ENCODE peak calls at places on chromosomes 2 and 18, in six cellular contexts. O is K562, G is H1, F is GM12891, W is GM12878, J is HepG2. X is an unnamed sample.

GRCh38 chr2:170022692-170023091 is 155.3 kb upstream of the MYO3B start:
- DNase-seq in O (no peak), G (no peak), F (no peak), W (no peak), J (no peak), X (no peak)

GRCh38 chr2:48699377-48699951 is 56.1 kb downstream of the LHCGR start:
- DNase-seq in O (no peak), G (no peak), F (no peak), W (no peak), J (no peak), X (no peak)

GRCh38 chr2:2852015-2852777 is 521.1 kb upstream of the MYT1L start:
- DNase-seq in O (no peak), G (no peak), F (no peak), W (no peak), J (no peak), X (no peak)

GRCh38 chr2:214543386-214543955 is 132.6 kb downstream of the VWC2L start:
- DNase-seq in O (no peak), G (no peak), F (no peak), W (no peak), J (no peak), X (no peak)

GRCh38 chr2:88897718-88898117 is 206.2 kb downstream of the RPIA start:
- DNase-seq in O (no peak), G (no peak), F (no peak), W (no peak), J (no peak), X (no peak)

GRCh38 chr2:50491541-50492114 is 540.3 kb downstream of the NRXN1 start:
- DNase-seq in O (peak), G (no peak), F (no peak), W (no peak), J (peak), X (no peak)

GRCh38 chr18:32389868-32390267 is 80.8 kb downstream of the GAREM1 start:
- DNase-seq in O (no peak), G (no peak), F (no peak), W (no peak), J (no peak), X (no peak)

GRCh38 chr2:18368008-18368407 is 192.4 kb downstream of the RDH14 start:
- DNase-seq in O (no peak), G (no peak), F (no peak), W (no peak), J (no peak), X (no peak)

GRCh38 chr18:10270160-10270571 is 184.3 kb upstream of the APCDD1 start:
- DNase-seq in O (no peak), G (no peak), F (no peak), W (no peak), J (peak), X (no peak)

GRCh38 chr18:37084912-37085311 is 256.0 kb downstream of the KIAA1328 start:
- DNase-seq in O (no peak), G (peak), F (no peak), W (no peak), J (no peak), X (no peak)

GRCh38 chr2:239376351-239376750 is 24.5 kb downstream of the HDAC4 start:
- DNase-seq in O (no peak), G (no peak), F (no peak), W (no peak), J (no peak), X (no peak)

GRCh38 chr18:2547477-2548087 is 23.7 kb downstream of the METTL4 start:
- DNase-seq in O (peak), G (no peak), F (no peak), W (peak), J (peak), X (no peak)

GRCh38 chr2:207796585-207797350 is 27.1 kb upstream of the FZD5 start:
- DNase-seq in O (no peak), G (peak), F (no peak), W (no peak), J (peak), X (no peak)

GRCh38 chr2:28437918-28438317 is 45.3 kb downstream of the FOSL2 start:
- DNase-seq in O (no peak), G (no peak), F (no peak), W (no peak), J (peak), X (no peak)

GRCh38 chr2:203209538-203209937 is 29.3 kb upstream of the CYP20A1 start:
- DNase-seq in O (no peak), G (no peak), F (no peak), W (no peak), J (no peak), X (no peak)

GRCh38 chr2:237259201-237259600 is 154.8 kb downstream of the COL6A3 start:
- DNase-seq in O (no peak), G (no peak), F (no peak), W (no peak), J (no peak), X (no peak)

GRCh38 chr2:160203422-160203821 is 3.4 kb upstream of the ITGB6 start:
- DNase-seq in O (no peak), G (no peak), F (no peak), W (no peak), J (no peak), X (no peak)

GRCh38 chr2:160203007-160203406 is 2.9 kb upstream of the ITGB6 start:
- DNase-seq in O (no peak), G (no peak), F (no peak), W (no peak), J (no peak), X (no peak)

GRCh38 chr2:160206436-160206835 is 6.4 kb upstream of the ITGB6 start:
- DNase-seq in O (no peak), G (no peak), F (no peak), W (no peak), J (no peak), X (no peak)

GRCh38 chr2:160207271-160207670 is 7.2 kb upstream of the ITGB6 start:
- DNase-seq in O (no peak), G (no peak), F (no peak), W (no peak), J (no peak), X (no peak)

GRCh38 chr2:160205511-160205910 is 5.4 kb upstream of the ITGB6 start:
- DNase-seq in O (no peak), G (no peak), F (no peak), W (no peak), J (peak), X (no peak)
- TF ChIP-seq POLR2AphosphoS5 in O (no peak), G (no peak), F (no peak), W (no peak), J (no peak), X (no peak)

GRCh38 chr2:16664052-16664731 is 1.4 kb downstream of the CYRIA start:
- DNase-seq in O (no peak), G (no peak), F (no peak), W (no peak), J (no peak), X (no peak)

GRCh38 chr2:16664809-16665745 is 557 bp downstream of the CYRIA start:
- DNase-seq in O (no peak), G (no peak), F (no peak), W (no peak), J (no peak), X (no peak)

GRCh38 chr2:16661936-16662335 is 3.7 kb downstream of the CYRIA start:
- DNase-seq in O (no peak), G (no peak), F (no peak), W (no peak), J (no peak), X (no peak)

GRCh38 chr2:16662440-16662839 is 3.2 kb downstream of the CYRIA start:
- DNase-seq in O (no peak), G (no peak), F (no peak), W (no peak), J (no peak), X (no peak)

GRCh38 chr2:16663121-16663905 is 2.3 kb downstream of the CYRIA start:
- DNase-seq in O (no peak), G (no peak), F (no peak), W (no peak), J (no peak), X (no peak)
- TF ChIP-seq POLR2A in O (no peak), G (no peak), F (no peak), W (no peak), J (no peak), X (no peak)

GRCh38 chr2:233691443-233692433 is 952 bp upstream of the UGT1A6 start:
- DNase-seq in O (no peak), G (no peak), F (no peak), W (no peak), J (no peak), X (no peak)

GRCh38 chr2:233689031-233689430 is 3.7 kb upstream of the UGT1A6 start:
- DNase-seq in O (no peak), G (no peak), F (no peak), W (no peak), J (no peak), X (no peak)

GRCh38 chr2:233688341-233688740 is 4.3 kb upstream of the UGT1A6 start:
- DNase-seq in O (no peak), G (no peak), F (no peak), W (no peak), J (no peak), X (no peak)

GRCh38 chr2:233689498-233689897 is 3.2 kb upstream of the UGT1A6 start:
- DNase-seq in O (no peak), G (no peak), F (no peak), W (no peak), J (no peak), X (no peak)

DNA sequence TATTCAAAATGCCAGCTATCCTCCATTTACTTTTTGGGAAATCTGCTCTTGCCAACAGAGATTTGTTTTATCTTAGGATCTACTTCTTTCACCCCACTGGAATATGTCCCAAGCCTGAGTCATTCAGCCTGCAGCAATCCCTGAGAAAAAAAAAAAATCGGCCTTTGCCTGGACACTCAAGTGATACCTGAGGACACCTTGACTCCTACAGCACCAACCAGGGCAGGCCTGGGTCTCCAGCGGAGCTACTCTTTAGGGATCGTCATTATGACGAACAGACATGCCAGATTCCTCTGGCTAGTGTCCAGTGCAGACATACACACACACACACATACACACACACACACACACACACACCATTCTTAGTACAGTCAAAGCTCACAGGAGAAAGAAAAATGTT is 2.2 kb upstream of the UGT1A6 start:
- DNase-seq in O (no peak), G (no peak), F (no peak), W (no peak), J (no peak), X (no peak)
- TF ChIP-seq TAF1 in O (no peak), G (no peak), F (no peak), W (no peak), J (no peak), X (no peak)

DNA sequence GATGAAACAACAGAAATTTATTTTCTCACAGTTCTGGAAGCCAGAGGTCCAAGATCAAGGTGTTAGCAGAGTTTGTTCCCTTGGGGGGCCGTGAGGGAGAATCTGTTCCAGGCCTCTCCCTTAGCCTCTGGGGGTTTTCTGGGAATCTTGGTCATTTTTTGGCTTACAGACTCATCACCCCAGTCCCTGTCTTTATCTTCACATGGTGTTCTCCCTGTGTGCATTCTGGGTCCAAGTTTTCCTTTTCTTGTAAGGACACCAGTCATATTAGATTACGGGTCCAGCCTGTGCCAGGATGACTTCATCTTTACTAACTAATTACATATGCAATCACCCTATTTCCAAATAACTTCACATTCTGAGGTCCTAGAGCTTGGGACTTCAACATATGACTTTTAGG is 292.5 kb upstream of the TRIB2 start:
- DNase-seq in O (no peak), G (no peak), F (no peak), W (no peak), J (no peak), X (no peak)
- TF ChIP-seq POLR2AphosphoS5 in O (no peak), G (no peak), F (no peak), W (no peak), J (no peak), X (no peak)

GRCh38 chr18:23916338-23916737 is 98.2 kb upstream of the TTC39C start:
- DNase-seq in O (no peak), G (no peak), F (no peak), W (no peak), J (no peak), X (no peak)
- TF ChIP-seq POLR2A in O (no peak), G (no peak), F (no peak), W (no peak), J (no peak), X (no peak)

DNA sequence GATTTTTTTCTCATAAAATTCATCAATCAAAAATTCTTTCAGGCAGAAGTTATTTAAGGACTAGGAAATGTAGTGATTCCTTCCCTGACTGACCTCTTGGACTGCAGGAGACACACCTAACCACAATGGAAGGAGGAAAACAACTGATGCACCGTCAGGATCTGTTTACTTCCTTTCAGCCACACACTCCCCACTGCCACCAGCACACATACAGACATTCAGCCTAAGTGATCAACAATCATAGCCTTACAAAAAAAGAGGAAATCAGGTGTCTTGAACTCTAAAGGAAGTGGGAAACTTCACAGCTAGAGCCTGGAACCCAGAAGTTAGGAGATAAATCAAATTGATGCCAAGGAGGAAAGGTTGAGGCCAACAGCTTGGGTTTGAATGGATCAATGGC is 213.5 kb upstream of the ACVR2A start:
- DNase-seq in O (no peak), G (no peak), F (no peak), W (no peak), J (no peak), X (no peak)
- TF ChIP-seq TAF1 in O (no peak), G (no peak), F (no peak), W (no peak), J (no peak), X (no peak)

X was measured in GM12892.